ENCODE peak calls at places on chromosomes 13 and 19, in five cellular contexts. One of them, this sample, is unnamed.

GRCh38 chr13:50684366-50684765 is 159.1 kb downstream of the DLEU7 start:
- DNase-seq in activated CD4-positive, alpha-beta T cell treated with anti-CD3 and anti-CD28 coated beads, Interleukin-2, amount 50 U/mL, for 24 hours: no peak
- DNase-seq in Right ventricle myocardium superior: no peak
- DNase-seq in DMS 273 treated with DMSO at 0.1 percent for 48 hours: no peak
- DNase-seq in activated naive CD8-positive, alpha-beta T cell treated with anti-CD3 and anti-CD28 coated beads, Interleukin-2, amount 50 U/mL, for 24 hours: no peak
- DNase-seq in this sample: no peak

GRCh38 chr13:98239156-98240076 is 62.3 kb upstream of the RNF113B start:
- DNase-seq in activated CD4-positive, alpha-beta T cell treated with anti-CD3 and anti-CD28 coated beads, Interleukin-2, amount 50 U/mL, for 24 hours: no peak
- DNase-seq in Right ventricle myocardium superior: no peak
- DNase-seq in DMS 273 treated with DMSO at 0.1 percent for 48 hours: no peak
- DNase-seq in activated naive CD8-positive, alpha-beta T cell treated with anti-CD3 and anti-CD28 coated beads, Interleukin-2, amount 50 U/mL, for 24 hours: no peak
- DNase-seq in this sample: no peak

GRCh38 chr13:40172149-40172591 is 494.3 kb downstream of the FOXO1 start:
- DNase-seq in activated CD4-positive, alpha-beta T cell treated with anti-CD3 and anti-CD28 coated beads, Interleukin-2, amount 50 U/mL, for 24 hours: no peak
- DNase-seq in Right ventricle myocardium superior: no peak
- DNase-seq in DMS 273 treated with DMSO at 0.1 percent for 48 hours: no peak
- DNase-seq in activated naive CD8-positive, alpha-beta T cell treated with anti-CD3 and anti-CD28 coated beads, Interleukin-2, amount 50 U/mL, for 24 hours: no peak
- DNase-seq in this sample: no peak

GRCh38 chr13:26074706-26075105 is 22.9 kb upstream of the SHISA2 start:
- DNase-seq in activated CD4-positive, alpha-beta T cell treated with anti-CD3 and anti-CD28 coated beads, Interleukin-2, amount 50 U/mL, for 24 hours: no peak
- DNase-seq in Right ventricle myocardium superior: no peak
- DNase-seq in DMS 273 treated with DMSO at 0.1 percent for 48 hours: no peak
- DNase-seq in activated naive CD8-positive, alpha-beta T cell treated with anti-CD3 and anti-CD28 coated beads, Interleukin-2, amount 50 U/mL, for 24 hours: no peak
- DNase-seq in this sample: no peak

GRCh38 chr13:95956589-95957148 is 96.5 kb downstream of the UGGT2 start:
- DNase-seq in activated CD4-positive, alpha-beta T cell treated with anti-CD3 and anti-CD28 coated beads, Interleukin-2, amount 50 U/mL, for 24 hours: no peak
- DNase-seq in Right ventricle myocardium superior: no peak
- DNase-seq in DMS 273 treated with DMSO at 0.1 percent for 48 hours: no peak
- DNase-seq in activated naive CD8-positive, alpha-beta T cell treated with anti-CD3 and anti-CD28 coated beads, Interleukin-2, amount 50 U/mL, for 24 hours: no peak
- DNase-seq in this sample: no peak

GRCh38 chr19:32404939-32405430 is 585 bp upstream of the DPY19L3 start:
- DNase-seq in activated CD4-positive, alpha-beta T cell treated with anti-CD3 and anti-CD28 coated beads, Interleukin-2, amount 50 U/mL, for 24 hours: no peak
- DNase-seq in Right ventricle myocardium superior: peak
- DNase-seq in DMS 273 treated with DMSO at 0.1 percent for 48 hours: no peak
- DNase-seq in activated naive CD8-positive, alpha-beta T cell treated with anti-CD3 and anti-CD28 coated beads, Interleukin-2, amount 50 U/mL, for 24 hours: peak
- DNase-seq in this sample: no peak

GRCh38 chr13:103547914-103548313 is 481.7 kb upstream of the SLC10A2 start:
- DNase-seq in activated CD4-positive, alpha-beta T cell treated with anti-CD3 and anti-CD28 coated beads, Interleukin-2, amount 50 U/mL, for 24 hours: no peak
- DNase-seq in Right ventricle myocardium superior: no peak
- DNase-seq in DMS 273 treated with DMSO at 0.1 percent for 48 hours: no peak
- DNase-seq in activated naive CD8-positive, alpha-beta T cell treated with anti-CD3 and anti-CD28 coated beads, Interleukin-2, amount 50 U/mL, for 24 hours: no peak
- DNase-seq in this sample: no peak

GRCh38 chr19:5268801-5269200 is 71.8 kb downstream of the PTPRS start:
- DNase-seq in activated CD4-positive, alpha-beta T cell treated with anti-CD3 and anti-CD28 coated beads, Interleukin-2, amount 50 U/mL, for 24 hours: no peak
- DNase-seq in Right ventricle myocardium superior: peak
- DNase-seq in DMS 273 treated with DMSO at 0.1 percent for 48 hours: no peak
- DNase-seq in activated naive CD8-positive, alpha-beta T cell treated with anti-CD3 and anti-CD28 coated beads, Interleukin-2, amount 50 U/mL, for 24 hours: no peak
- DNase-seq in this sample: no peak

GRCh38 chr13:48210178-48210577 is 22.8 kb upstream of the ITM2B start:
- DNase-seq in activated CD4-positive, alpha-beta T cell treated with anti-CD3 and anti-CD28 coated beads, Interleukin-2, amount 50 U/mL, for 24 hours: no peak
- DNase-seq in Right ventricle myocardium superior: no peak
- DNase-seq in DMS 273 treated with DMSO at 0.1 percent for 48 hours: no peak
- DNase-seq in activated naive CD8-positive, alpha-beta T cell treated with anti-CD3 and anti-CD28 coated beads, Interleukin-2, amount 50 U/mL, for 24 hours: no peak
- DNase-seq in this sample: no peak

GRCh38 chr13:103002279-103002678 is 63.9 kb downstream of the SLC10A2 start:
- DNase-seq in activated CD4-positive, alpha-beta T cell treated with anti-CD3 and anti-CD28 coated beads, Interleukin-2, amount 50 U/mL, for 24 hours: no peak
- DNase-seq in Right ventricle myocardium superior: no peak
- DNase-seq in DMS 273 treated with DMSO at 0.1 percent for 48 hours: no peak
- DNase-seq in activated naive CD8-positive, alpha-beta T cell treated with anti-CD3 and anti-CD28 coated beads, Interleukin-2, amount 50 U/mL, for 24 hours: no peak
- DNase-seq in this sample: no peak

GRCh38 chr19:51531349-51532315 is at the start of gene SIGLEC6:
- DNase-seq in activated CD4-positive, alpha-beta T cell treated with anti-CD3 and anti-CD28 coated beads, Interleukin-2, amount 50 U/mL, for 24 hours: no peak
- DNase-seq in Right ventricle myocardium superior: peak
- DNase-seq in DMS 273 treated with DMSO at 0.1 percent for 48 hours: no peak
- DNase-seq in activated naive CD8-positive, alpha-beta T cell treated with anti-CD3 and anti-CD28 coated beads, Interleukin-2, amount 50 U/mL, for 24 hours: peak
- DNase-seq in this sample: no peak

GRCh38 chr13:93505104-93505952 is 278.7 kb downstream of the GPC6 start:
- DNase-seq in activated CD4-positive, alpha-beta T cell treated with anti-CD3 and anti-CD28 coated beads, Interleukin-2, amount 50 U/mL, for 24 hours: no peak
- DNase-seq in Right ventricle myocardium superior: no peak
- DNase-seq in DMS 273 treated with DMSO at 0.1 percent for 48 hours: no peak
- DNase-seq in activated naive CD8-positive, alpha-beta T cell treated with anti-CD3 and anti-CD28 coated beads, Interleukin-2, amount 50 U/mL, for 24 hours: no peak
- DNase-seq in this sample: peak

GRCh38 chr13:36819811-36820140 is 754 bp downstream of the RFXAP start:
- DNase-seq in activated CD4-positive, alpha-beta T cell treated with anti-CD3 and anti-CD28 coated beads, Interleukin-2, amount 50 U/mL, for 24 hours: no peak
- DNase-seq in Right ventricle myocardium superior: no peak
- DNase-seq in DMS 273 treated with DMSO at 0.1 percent for 48 hours: no peak
- DNase-seq in activated naive CD8-positive, alpha-beta T cell treated with anti-CD3 and anti-CD28 coated beads, Interleukin-2, amount 50 U/mL, for 24 hours: peak
- DNase-seq in this sample: no peak